ENCODE peak calls at places on chromosomes 16 and 17, in nine cellular contexts. J is A549, I is HCT116, Z is HepG2, M is H1, V is K562, Y is SK-N-SH, B is endothelial cell of umbilical vein, N is GM12878. T is an unnamed sample.

GRCh38 chr17:15261818-15262290 is 3.3 kb downstream of the PMP22 start:
- DNase-seq in V (no peak), J (peak), I (no peak), Z (no peak), M (no peak), N (no peak), B (peak), Y (no peak), T (no peak)

GRCh38 chr17:6269474-6269873 is 165.4 kb downstream of the AIPL1 start:
- DNase-seq in Y (no peak), V (peak), M (no peak), B (peak), I (peak), J (peak), N (no peak), Z (no peak), T (peak)

GRCh38 chr17:50026901-50027638 is 28.8 kb upstream of the ITGA3 start:
- DNase-seq in Z (peak), N (no peak), M (peak), J (peak), Y (peak), V (peak), B (peak), I (peak), T (peak)

GRCh38 chr17:41177727-41178271 is at the start of gene KRTAP4-2:
- DNase-seq in I (no peak), J (no peak), Y (no peak), B (no peak), M (no peak), N (no peak), V (no peak), Z (no peak), T (no peak)

GRCh38 chr17:61251939-61252865 is 147.4 kb upstream of the TBX2 start:
- DNase-seq in I (no peak), B (peak), J (no peak), N (no peak), Z (no peak), V (no peak), Y (peak), M (no peak), T (peak)

GRCh38 chr17:37762669-37763068 is 17.8 kb upstream of the HNF1B start:
- DNase-seq in Z (no peak), J (no peak), M (no peak), I (no peak), V (no peak), Y (no peak), N (no peak), B (no peak), T (no peak)

GRCh38 chr16:4032768-4033167 is 83.5 kb downstream of the ADCY9 start:
- DNase-seq in B (peak), M (no peak), Z (no peak), V (no peak), N (no peak), I (no peak), Y (no peak), J (no peak), T (peak)

GRCh38 chr17:29059281-29059680 is 16.3 kb downstream of the PIPOX start:
- DNase-seq in Y (no peak), M (no peak), Z (peak), I (no peak), B (no peak), V (no peak), J (peak), N (no peak), T (no peak)

GRCh38 chr16:31695667-31696066 is 168.0 kb downstream of the AHSP start:
- DNase-seq in Y (no peak), B (no peak), N (no peak), J (no peak), I (no peak), Z (no peak), V (no peak), M (no peak), T (peak)

GRCh38 chr17:76353004-76353598 is 615 bp downstream of the PRPSAP1 start:
- DNase-seq in V (peak), I (no peak), M (no peak), B (peak), N (no peak), J (peak), Z (no peak), Y (peak), T (no peak)

DNA sequence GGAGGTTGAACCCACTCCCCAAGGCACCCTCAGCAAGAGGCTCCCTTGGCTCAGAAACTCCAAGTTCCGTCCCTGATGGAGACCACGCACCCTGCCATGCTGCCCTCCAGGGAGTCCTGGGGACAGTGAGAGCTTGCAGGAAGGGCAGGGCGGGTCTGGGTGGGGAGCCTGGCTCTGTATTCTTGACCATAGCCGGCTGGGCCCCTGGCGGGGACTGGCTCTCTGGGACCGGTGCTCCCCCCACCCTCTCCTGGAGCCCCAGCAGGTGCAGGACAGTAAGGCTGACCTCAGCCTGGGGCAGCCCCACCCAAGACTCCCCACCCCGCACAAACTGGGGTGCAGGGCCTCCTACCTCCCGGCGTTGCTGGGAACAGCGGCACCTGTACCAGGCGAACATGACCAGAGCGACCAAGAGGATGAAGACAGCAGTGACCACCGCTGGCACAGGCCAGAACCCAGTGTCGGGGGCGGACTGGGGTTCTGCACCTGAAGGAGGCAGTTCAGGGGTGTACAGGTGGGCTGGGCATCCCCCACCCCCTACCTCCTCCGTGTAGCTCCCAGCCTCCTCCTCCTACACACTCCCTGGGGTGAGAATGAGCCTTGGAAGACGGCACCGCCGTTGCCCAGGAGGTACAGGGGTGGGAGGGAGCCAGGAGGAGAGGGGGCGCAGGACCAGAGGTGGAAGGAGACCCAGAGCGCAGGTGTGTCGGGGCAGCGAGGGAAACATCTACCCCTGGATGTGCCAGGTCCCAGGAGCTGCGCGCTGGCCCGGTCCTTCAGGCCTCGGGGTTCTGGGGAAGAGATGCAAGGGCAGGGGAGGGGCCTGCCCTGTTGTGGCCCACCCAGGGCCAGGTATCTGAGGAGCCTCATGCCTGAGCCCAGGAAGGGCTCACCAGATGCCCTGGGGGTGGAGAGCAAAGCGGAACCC is 5.4 kb upstream of the CD7 start:
- DNase-seq in I (no peak), J (no peak), M (no peak), Y (no peak), N (no peak), Z (no peak), B (no peak), V (no peak), T (no peak)
- TF ChIP-seq MAX in I (no peak), J (no peak), M (no peak), Y (no peak), N (no peak), Z (no peak), B (no peak), V (no peak), T (no peak)

GRCh38 chr16:1170076-1170418 is 17.1 kb downstream of the CACNA1H start:
- DNase-seq in N (no peak), J (no peak), I (no peak), V (no peak), Y (no peak), Z (no peak), B (no peak), M (no peak), T (no peak)
- H3K4me3 ChIP-seq in N (no peak), J (no peak), I (no peak), V (no peak), Y (no peak), Z (no peak), B (no peak), M (no peak), T (no peak)

DNA sequence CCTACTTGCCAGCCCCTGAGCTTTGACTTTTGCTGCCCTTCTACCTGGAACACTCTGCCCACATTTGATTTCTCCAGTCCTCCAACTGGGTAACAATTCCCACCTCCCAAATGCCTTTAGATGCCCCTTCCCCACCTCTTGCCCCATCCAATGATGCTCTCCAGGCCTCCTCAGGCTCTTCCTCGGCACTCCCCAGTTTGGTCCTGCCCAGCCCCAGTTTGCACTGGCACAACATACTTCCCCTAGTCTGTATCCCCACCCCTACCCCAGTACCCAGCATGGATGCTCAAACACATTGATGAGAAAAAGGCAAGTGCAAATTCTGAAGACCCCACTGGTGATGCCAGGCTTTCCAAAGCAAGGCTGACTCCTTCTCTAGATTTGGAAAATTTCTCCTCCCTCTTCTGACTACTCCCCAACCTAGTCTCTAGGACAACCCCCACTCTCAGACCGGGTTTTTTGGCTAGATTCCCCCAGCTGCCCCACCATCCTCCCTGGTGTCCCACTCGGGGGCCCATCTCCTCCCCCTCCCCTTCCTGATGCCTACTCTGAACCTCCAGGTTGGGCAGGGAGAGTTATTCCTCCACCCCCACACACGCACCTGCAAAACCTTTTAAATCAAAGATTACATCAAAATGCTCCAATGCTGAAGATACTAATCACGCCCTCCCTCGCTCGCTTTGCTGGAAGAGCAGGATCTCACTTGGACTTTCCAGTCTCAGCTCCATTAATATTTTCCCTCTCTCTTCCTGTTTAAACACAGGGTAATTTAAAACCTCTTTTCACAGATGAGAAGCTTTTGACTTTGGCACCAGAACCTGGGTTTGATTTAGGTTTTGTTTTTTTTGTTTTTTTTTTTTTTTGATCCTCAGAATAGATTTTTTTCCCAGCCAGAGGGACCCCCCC is 94.9 kb downstream of the TMEM132E start:
- DNase-seq in M (no peak), N (no peak), Z (no peak), Y (no peak), B (no peak), V (no peak), I (no peak), J (no peak), T (no peak)
- TF ChIP-seq MAX in M (no peak), N (no peak), Z (no peak), Y (no peak), B (no peak), V (no peak), I (no peak), J (no peak), T (no peak)

DNA sequence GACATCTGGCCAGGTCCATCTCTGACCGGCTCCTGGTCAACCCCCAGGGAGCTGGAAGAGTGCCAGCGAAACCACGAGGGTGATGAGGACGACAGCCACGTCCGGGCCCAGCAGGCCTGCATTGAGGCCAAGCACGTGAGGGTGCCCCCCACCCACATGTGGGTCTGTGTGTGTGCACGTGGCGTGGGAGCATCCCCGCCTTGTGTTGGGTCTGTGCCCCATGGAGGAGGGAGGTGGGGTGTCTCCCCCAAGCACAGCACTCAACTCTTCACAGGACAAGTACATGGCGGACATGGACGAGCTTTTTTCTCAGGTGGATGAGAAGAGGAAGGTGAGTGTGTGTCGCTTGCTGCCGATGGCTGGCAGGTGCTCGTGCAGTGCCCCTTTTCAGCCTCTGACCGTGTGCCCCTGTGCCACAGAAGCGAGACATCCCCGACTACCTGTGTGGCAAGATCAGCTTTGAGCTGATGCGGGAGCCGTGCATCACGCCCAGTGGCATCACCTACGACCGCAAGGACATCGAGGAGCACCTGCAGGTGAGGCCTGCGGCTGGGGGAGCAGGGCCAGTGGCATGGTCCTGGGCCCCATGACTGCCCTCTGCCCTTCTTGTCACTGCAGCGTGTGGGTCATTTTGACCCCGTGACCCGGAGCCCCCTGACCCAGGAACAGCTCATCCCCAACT is 1.7 kb downstream of the STUB1 start:
- DNase-seq in M (no peak), J (no peak), N (no peak), Z (no peak), B (no peak), V (no peak), I (no peak), Y (no peak), T (no peak)
- H3K4me3 ChIP-seq in M (peak), J (peak), N (peak), Z (no peak), B (no peak), V (peak), I (peak), Y (peak), T (no peak)

GRCh38 chr17:57247913-57248312 is 8.4 kb upstream of the MSI2 start:
- DNase-seq in I (no peak), Z (no peak), B (no peak), M (no peak), N (no peak), Y (no peak), J (no peak), V (no peak), T (no peak)

GRCh38 chr17:57247261-57247660 is 9.1 kb upstream of the MSI2 start:
- DNase-seq in Y (no peak), M (no peak), I (no peak), Z (no peak), J (no peak), N (no peak), V (no peak), B (no peak), T (no peak)

GRCh38 chr17:57251211-57251787 is 5.0 kb upstream of the MSI2 start:
- DNase-seq in I (no peak), Z (no peak), V (no peak), J (no peak), Y (no peak), M (no peak), B (no peak), N (no peak), T (no peak)

GRCh38 chr17:57246257-57246656 is 10.1 kb upstream of the MSI2 start:
- DNase-seq in N (no peak), J (no peak), V (no peak), I (no peak), Y (no peak), Z (no peak), B (no peak), M (no peak), T (no peak)

GRCh38 chr17:57249520-57249919 is 6.8 kb upstream of the MSI2 start:
- DNase-seq in N (no peak), I (no peak), Z (no peak), J (no peak), V (no peak), Y (no peak), M (no peak), B (no peak), T (no peak)
- TF ChIP-seq MAX in N (no peak), I (no peak), Z (no peak), J (no peak), V (no peak), Y (no peak), M (no peak), B (no peak), T (no peak)

GRCh38 chr17:82108999-82109480 is 11.0 kb upstream of the FASN start:
- DNase-seq in J (no peak), M (no peak), N (no peak), V (no peak), Y (no peak), Z (no peak), I (no peak), B (no peak), T (no peak)

GRCh38 chr17:82108038-82108998 is 10.3 kb upstream of the FASN start:
- DNase-seq in B (no peak), J (no peak), Z (no peak), I (no peak), N (no peak), M (no peak), V (no peak), Y (no peak), T (no peak)

GRCh38 chr17:82112181-82112865 is 14.3 kb upstream of the FASN start:
- DNase-seq in Y (peak), V (no peak), B (no peak), Z (no peak), M (no peak), N (no peak), I (no peak), J (no peak), T (no peak)

GRCh38 chr17:82112866-82113390 is 14.9 kb upstream of the FASN start:
- DNase-seq in V (no peak), I (no peak), B (no peak), M (no peak), Z (no peak), Y (no peak), J (no peak), N (no peak), T (no peak)

GRCh38 chr17:82110298-82110697 is 12.3 kb upstream of the FASN start:
- DNase-seq in Y (no peak), M (no peak), V (no peak), I (no peak), B (no peak), J (peak), Z (peak), N (no peak), T (no peak)
- H3K4me3 ChIP-seq in Y (no peak), M (no peak), V (no peak), I (no peak), B (no peak), J (no peak), Z (no peak), N (no peak), T (no peak)

GRCh38 chr17:74697477-74697876 is 15.2 kb downstream of the CD300LF start:
- DNase-seq in I (no peak), B (no peak), Y (no peak), J (no peak), Z (no peak), N (peak), V (no peak), M (no peak), T (no peak)

GRCh38 chr17:74695629-74696028 is 17.1 kb downstream of the CD300LF start:
- DNase-seq in Z (no peak), I (no peak), V (no peak), J (no peak), B (no peak), Y (no peak), N (no peak), M (no peak), T (no peak)

GRCh38 chr17:74694081-74694480 is 18.6 kb downstream of the CD300LF start:
- DNase-seq in Y (no peak), V (no peak), N (no peak), B (no peak), J (no peak), I (no peak), Z (no peak), M (no peak), T (no peak)

GRCh38 chr17:74699236-74699635 is 13.5 kb downstream of the CD300LF start:
- DNase-seq in M (no peak), J (no peak), V (no peak), N (no peak), B (no peak), Z (no peak), Y (no peak), I (no peak), T (no peak)

GRCh38 chr17:74698069-74698468 is 14.7 kb downstream of the CD300LF start:
- DNase-seq in Y (no peak), Z (no peak), M (no peak), V (no peak), B (no peak), J (no peak), N (no peak), I (no peak), T (no peak)
- TF ChIP-seq MAX in Y (no peak), Z (no peak), M (no peak), V (no peak), B (no peak), J (no peak), N (no peak), I (no peak), T (no peak)

T was measured in NB4.